ENCODE peak calls at places on chromosome 22, in four cellular contexts. One of them, this sample, is unnamed.

GRCh38 chr22:17283423-17283822 is 64.2 kb upstream of the ADA2 start:
- DNase-seq in right lobe of liver: no peak
- DNase-seq in tibial artery: no peak
- DNase-seq in sigmoid colon: no peak
- DNase-seq in this sample: no peak

GRCh38 chr22:26174280-26174679 is 5.0 kb downstream of the SEZ6L start:
- DNase-seq in tibial artery: no peak
- DNase-seq in right lobe of liver: no peak
- DNase-seq in sigmoid colon: no peak
- DNase-seq in this sample: no peak

GRCh38 chr22:31652911-31653684 is 8.9 kb downstream of the PISD start:
- DNase-seq in right lobe of liver: no peak
- DNase-seq in tibial artery: no peak
- DNase-seq in sigmoid colon: no peak
- DNase-seq in this sample: no peak

GRCh38 chr22:41929158-41929896 is 2.7 kb upstream of the TNFRSF13C start:
- DNase-seq in right lobe of liver: no peak
- DNase-seq in tibial artery: no peak
- DNase-seq in sigmoid colon: no peak
- DNase-seq in this sample: no peak

GRCh38 chr22:28891156-28891733 is 7.9 kb downstream of the ZNRF3 start:
- DNase-seq in sigmoid colon: peak; percentile 7
- DNase-seq in right lobe of liver: no peak
- DNase-seq in tibial artery: no peak
- DNase-seq in this sample: no peak

GRCh38 chr22:39374801-39375200 is 24.8 kb upstream of the TAB1 start:
- DNase-seq in tibial artery: no peak
- DNase-seq in sigmoid colon: no peak
- DNase-seq in right lobe of liver: peak; percentile 76
- DNase-seq in this sample: no peak

GRCh38 chr22:20562607-20563463 is 55.4 kb downstream of the MED15 start:
- DNase-seq in right lobe of liver: no peak
- DNase-seq in tibial artery: no peak
- DNase-seq in sigmoid colon: peak; percentile 38
- DNase-seq in this sample: no peak

GRCh38 chr22:23182289-23183106 is 2.2 kb downstream of the BCR start:
- DNase-seq in sigmoid colon: no peak
- DNase-seq in tibial artery: no peak
- DNase-seq in right lobe of liver: no peak
- DNase-seq in this sample: no peak

GRCh38 chr22:44764974-44765373 is 12.6 kb downstream of the ARHGAP8 start:
- DNase-seq in right lobe of liver: no peak
- DNase-seq in sigmoid colon: no peak
- DNase-seq in tibial artery: no peak
- DNase-seq in this sample: no peak

GRCh38 chr22:19079691-19080090 is 42.5 kb downstream of the DGCR2 start:
- DNase-seq in sigmoid colon: no peak
- DNase-seq in tibial artery: no peak
- DNase-seq in right lobe of liver: peak; percentile 21
- DNase-seq in this sample: no peak

GRCh38 chr22:39534591-39535301 is 2.2 kb upstream of the RPS19BP1 start:
- DNase-seq in tibial artery: peak; percentile 78
- DNase-seq in right lobe of liver: peak; percentile 82
- DNase-seq in sigmoid colon: peak; percentile 92
- DNase-seq in this sample: peak; percentile 73

GRCh38 chr22:20429254-20430100 is 8.1 kb downstream of the SCARF2 start:
- DNase-seq in sigmoid colon: peak; percentile 67
- DNase-seq in tibial artery: no peak
- DNase-seq in right lobe of liver: peak; percentile 71
- DNase-seq in this sample: no peak

GRCh38 chr22:40410272-40410671 is 39.9 kb downstream of the SGSM3 start:
- DNase-seq in tibial artery: no peak
- DNase-seq in right lobe of liver: peak; percentile 47
- DNase-seq in sigmoid colon: no peak
- DNase-seq in this sample: no peak

GRCh38 chr22:19085233-19086043 is 36.8 kb downstream of the DGCR2 start:
- DNase-seq in sigmoid colon: peak; percentile 30
- DNase-seq in right lobe of liver: peak; percentile 41
- DNase-seq in tibial artery: no peak
- DNase-seq in this sample: peak; percentile 51

DNA sequence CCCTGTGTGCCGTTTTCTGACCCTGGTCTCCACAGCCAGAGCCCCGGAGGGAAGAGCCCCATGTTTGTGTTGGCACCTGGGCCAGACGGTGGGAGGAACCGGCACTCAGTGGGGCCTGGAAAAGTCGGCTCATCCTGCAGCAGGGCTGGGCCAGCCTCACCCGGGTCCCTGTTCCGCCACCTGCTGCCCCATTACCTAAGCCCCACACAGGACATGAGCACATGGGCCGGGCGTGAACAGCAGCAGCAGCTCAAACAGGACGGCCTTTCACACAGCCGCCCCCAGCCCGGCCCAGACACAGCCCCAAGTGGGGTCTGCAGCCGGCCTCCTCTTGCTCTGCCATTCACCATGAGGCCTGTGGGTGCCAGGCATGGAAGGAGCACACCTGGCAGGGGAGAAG is 302.4 kb downstream of the MN1 start:
- DNase-seq in sigmoid colon: no peak
- DNase-seq in tibial artery: no peak
- DNase-seq in right lobe of liver: no peak
- DNase-seq in this sample: no peak
- H3K4me3 ChIP-seq in sigmoid colon: no peak overlapping the region
- H3K4me3 ChIP-seq in tibial artery: no peak overlapping the region
- H3K4me3 ChIP-seq in right lobe of liver: no peak overlapping the region
- H3K4me3 ChIP-seq in this sample: no peak overlapping the region

DNA sequence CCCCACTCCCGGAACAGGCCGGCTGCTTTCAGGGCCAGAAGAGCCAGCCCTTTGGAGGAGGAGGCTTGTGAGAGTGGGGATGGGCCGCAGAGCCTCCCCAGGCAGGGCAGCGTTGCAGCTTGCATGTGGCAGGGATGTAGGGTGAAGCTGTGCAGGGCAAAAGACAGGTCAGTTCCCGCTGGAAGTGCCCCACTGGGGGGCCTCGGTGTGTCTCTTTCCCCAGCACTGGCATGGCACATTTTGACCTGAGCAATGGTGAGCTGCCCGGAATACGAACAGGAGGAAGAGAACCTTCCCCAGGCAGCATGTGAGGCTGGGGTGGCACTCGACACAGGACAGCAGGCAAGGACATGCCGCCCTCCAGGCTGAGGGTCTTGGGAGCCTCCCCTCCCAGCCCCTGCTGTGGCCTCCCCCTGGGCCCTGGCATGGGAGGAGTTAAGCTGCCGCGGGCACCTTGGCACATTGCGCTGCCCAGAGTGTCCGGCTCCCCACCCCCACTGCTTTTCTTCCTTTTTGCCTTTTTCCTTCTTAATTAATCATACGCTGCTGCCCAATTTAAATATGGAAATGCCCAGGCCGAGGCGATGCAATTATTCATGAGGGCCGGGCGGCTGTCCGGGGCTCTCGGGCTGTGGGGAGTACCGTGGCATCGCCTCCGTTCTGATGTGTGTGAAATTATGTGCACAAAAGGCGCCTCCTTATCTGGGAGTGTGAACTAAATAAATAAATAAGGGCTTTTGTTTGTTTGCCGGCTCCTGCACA is 76.0 kb upstream of the WNT7B start:
- DNase-seq in tibial artery: peak; percentile 55
- DNase-seq in right lobe of liver: peak; percentile 66
- DNase-seq in sigmoid colon: peak; percentile 78
- DNase-seq in this sample: peak; percentile 58
- TF ChIP-seq CTCF in tibial artery: no peak
- TF ChIP-seq CTCF in right lobe of liver: no peak
- TF ChIP-seq CTCF in sigmoid colon: no peak
- TF ChIP-seq CTCF in this sample: no peak

GRCh38 chr22:33658775-33659174 is 261.5 kb downstream of the LARGE1 start:
- DNase-seq in right lobe of liver: peak; percentile 51
- DNase-seq in tibial artery: peak; percentile 83
- DNase-seq in sigmoid colon: peak; percentile 81
- DNase-seq in this sample: peak; percentile 88
- H3K4me3 ChIP-seq in right lobe of liver: no peak overlapping the region
- H3K4me3 ChIP-seq in tibial artery: no peak overlapping the region
- H3K4me3 ChIP-seq in sigmoid colon: no peak overlapping the region
- H3K4me3 ChIP-seq in this sample: no peak overlapping the region

DNA sequence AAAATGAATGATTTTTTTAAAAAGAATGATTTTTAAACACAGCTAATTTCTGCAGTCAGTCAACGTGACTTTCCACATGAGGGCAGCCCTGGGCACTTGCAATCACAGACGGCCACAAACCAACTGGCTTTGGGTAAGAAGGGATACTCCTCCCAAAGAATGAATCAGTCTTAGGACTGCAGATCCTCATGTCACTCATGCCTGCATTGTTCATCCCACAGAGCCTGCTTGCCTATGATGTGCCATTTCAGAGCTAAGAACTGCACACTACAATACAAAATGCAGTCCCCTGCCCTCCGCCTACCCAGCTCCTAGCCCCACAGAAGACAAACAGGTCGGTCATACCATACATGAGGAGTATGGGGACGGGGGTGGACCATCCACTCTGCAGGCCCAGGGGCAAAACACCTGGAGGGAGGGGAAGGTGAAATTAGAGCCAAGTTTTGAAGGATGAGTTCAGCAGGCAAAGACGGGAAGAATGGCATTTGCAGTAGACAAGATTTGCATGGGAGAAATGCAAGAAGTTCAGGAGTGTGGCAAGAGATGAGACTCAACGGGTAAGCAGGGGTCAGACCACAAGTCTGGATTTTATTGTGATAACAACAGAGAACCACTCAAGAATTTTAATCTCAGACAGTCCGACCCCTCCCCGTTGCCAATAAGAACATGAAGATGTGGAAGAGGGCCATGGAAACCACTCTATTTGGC is 24.7 kb downstream of the PACSIN2 start:
- DNase-seq in right lobe of liver: no peak
- DNase-seq in sigmoid colon: peak; percentile 71
- DNase-seq in tibial artery: no peak
- DNase-seq in this sample: peak; percentile 90
- TF ChIP-seq CTCF in right lobe of liver: no peak
- TF ChIP-seq CTCF in sigmoid colon: no peak
- TF ChIP-seq CTCF in tibial artery: peak; percentile 43
- TF ChIP-seq CTCF in this sample: peak; percentile 53

This sample was measured in cardiac fibroblast.